ENCODE peak calls at places on chromosome 7, in eight cellular contexts. J is RPMI7951; A is activated T-helper 2 cell treated with anti-CD3 and anti-CD28 coated beads, Interferon-gamma antibody, Interleukin-2, Interleukin-4, amounts not matched to agents 10 μg/mL and 5 μg/mL and 100 μg/mL, durations not matched to agents 14 hours and 24 hours and 36 hours; H is foreskin fibroblast; O is hypothalamus; E is CD8-positive, alpha-beta T cell; P is left cardiac atrium; F is PC-9. Q is an unnamed sample.

GRCh38 chr7:83581667-83582435 is 67.1 kb downstream of the SEMA3E start:
- DNase-seq in J (no peak), A (no peak), H (no peak), O (no peak), E (no peak), P (no peak), F (no peak), Q (no peak)

GRCh38 chr7:46068159-46068558 is 147.1 kb upstream of the IGFBP3 start:
- DNase-seq in J (no peak), A (no peak), H (no peak), O (no peak), E (no peak), P (no peak), F (no peak), Q (no peak)

GRCh38 chr7:22173884-22174573 is 182.9 kb downstream of the RAPGEF5 start:
- DNase-seq in J (peak), A (peak), H (no peak), O (no peak), E (peak), P (no peak), F (peak), Q (no peak)

GRCh38 chr7:101733713-101734475 is 83.5 kb upstream of the CUX1 start:
- DNase-seq in J (peak), A (no peak), H (no peak), O (no peak), E (no peak), P (peak), F (no peak), Q (peak)

GRCh38 chr7:27784399-27785053 is 44.6 kb downstream of the TAX1BP1 start:
- DNase-seq in J (peak), A (no peak), H (peak), O (no peak), E (no peak), P (no peak), F (peak), Q (peak)

GRCh38 chr7:42029405-42029804 is 207.6 kb downstream of the GLI3 start:
- DNase-seq in J (no peak), A (no peak), H (no peak), O (no peak), E (no peak), P (no peak), F (no peak), Q (no peak)

GRCh38 chr7:134685250-134685649 is 38.6 kb downstream of the BPGM start:
- DNase-seq in J (no peak), A (no peak), H (no peak), O (no peak), E (no peak), P (no peak), F (peak), Q (no peak)

GRCh38 chr7:74525881-74526280 is 72.2 kb downstream of the GTF2IRD1 start:
- DNase-seq in J (no peak), A (no peak), H (no peak), O (no peak), E (no peak), P (no peak), F (no peak), Q (no peak)

GRCh38 chr7:9307131-9307530 is 873.7 kb downstream of the NXPH1 start:
- DNase-seq in J (no peak), A (no peak), H (no peak), O (no peak), E (no peak), P (no peak), F (no peak), Q (no peak)

Q was measured in HuH-7.5.